ENCODE peak calls at places on chromosomes 6 and 20, in four cellular contexts. One of them, this sample, is unnamed.
A peak's percentile ranks its signal among the peaks of the same experiment; 100 is the strongest.

GRCh38 chr6:73085362-73085975 is 139.8 kb downstream of the KHDC1L start:
- DNase-seq in lower lobe of right lung: no peak
- DNase-seq in A549: no peak
- DNase-seq in heart left ventricle: no peak
- DNase-seq in this sample: no peak

GRCh38 chr6:139909992-139910391 is 535.5 kb upstream of the CITED2 start:
- DNase-seq in lower lobe of right lung: no peak
- DNase-seq in A549: no peak
- DNase-seq in heart left ventricle: no peak
- DNase-seq in this sample: no peak

GRCh38 chr20:24958506-24959385 is 9.7 kb downstream of the CST7 start:
- DNase-seq in lower lobe of right lung: peak; percentile 30
- DNase-seq in A549: no peak
- DNase-seq in heart left ventricle: no peak
- DNase-seq in this sample: no peak

GRCh38 chr6:51028271-51028670 is 209.6 kb downstream of the TFAP2B start:
- DNase-seq in lower lobe of right lung: no peak
- DNase-seq in A549: no peak
- DNase-seq in heart left ventricle: no peak
- DNase-seq in this sample: no peak

GRCh38 chr20:57849126-57849867 is 139.5 kb upstream of the PMEPA1 start:
- DNase-seq in lower lobe of right lung: no peak
- DNase-seq in A549: no peak
- DNase-seq in heart left ventricle: no peak
- DNase-seq in this sample: no peak

GRCh38 chr6:90369651-90370050 is 73.0 kb upstream of the BACH2 start:
- DNase-seq in lower lobe of right lung: no peak
- DNase-seq in A549: no peak
- DNase-seq in heart left ventricle: no peak
- DNase-seq in this sample: no peak

GRCh38 chr6:4698901-4699659 is 77.1 kb upstream of the CDYL start:
- DNase-seq in lower lobe of right lung: no peak
- DNase-seq in A549: no peak
- DNase-seq in heart left ventricle: no peak
- DNase-seq in this sample: no peak

GRCh38 chr20:23085415-23086055 is 589 bp downstream of the CD93 start:
- DNase-seq in lower lobe of right lung: peak; percentile 53
- DNase-seq in A549: no peak
- DNase-seq in heart left ventricle: peak; percentile 69
- DNase-seq in this sample: no peak

GRCh38 chr20:39057911-39058310 is 95.8 kb downstream of the DHX35 start:
- DNase-seq in lower lobe of right lung: no peak
- DNase-seq in A549: no peak
- DNase-seq in heart left ventricle: no peak
- DNase-seq in this sample: no peak

GRCh38 chr20:38201356-38201755 is 36.3 kb upstream of the TGM2 start:
- DNase-seq in lower lobe of right lung: peak; percentile 62
- DNase-seq in A549: peak; percentile 62
- DNase-seq in heart left ventricle: no peak
- DNase-seq in this sample: no peak

GRCh38 chr20:25459916-25460590 is 52.6 kb downstream of the GINS1 start:
- DNase-seq in lower lobe of right lung: no peak
- DNase-seq in A549: no peak
- DNase-seq in heart left ventricle: no peak
- DNase-seq in this sample: no peak

GRCh38 chr6:13471184-13471583 is 16.2 kb downstream of the GFOD1 start:
- DNase-seq in lower lobe of right lung: no peak
- DNase-seq in A549: no peak
- DNase-seq in heart left ventricle: no peak
- DNase-seq in this sample: no peak

GRCh38 chr20:14414560-14414959 is 77.1 kb upstream of the FLRT3 start:
- DNase-seq in lower lobe of right lung: no peak
- DNase-seq in A549: no peak
- DNase-seq in heart left ventricle: no peak
- DNase-seq in this sample: no peak

GRCh38 chr6:35048631-35049083 is 92.5 kb downstream of the TCP11 start:
- DNase-seq in lower lobe of right lung: no peak
- DNase-seq in A549: no peak
- DNase-seq in heart left ventricle: no peak
- DNase-seq in this sample: no peak

GRCh38 chr6:141335476-141335875 is 797.2 kb upstream of the GJE1 start:
- DNase-seq in lower lobe of right lung: no peak
- DNase-seq in A549: no peak
- DNase-seq in heart left ventricle: no peak
- DNase-seq in this sample: no peak

GRCh38 chr6:150196942-150197745 is 54.3 kb downstream of the PPP1R14C start:
- DNase-seq in lower lobe of right lung: no peak
- DNase-seq in A549: no peak
- DNase-seq in heart left ventricle: no peak
- DNase-seq in this sample: no peak

GRCh38 chr6:10626154-10626741 is 68.2 kb downstream of the C6orf52 start:
- DNase-seq in lower lobe of right lung: no peak
- DNase-seq in A549: no peak
- DNase-seq in heart left ventricle: no peak
- DNase-seq in this sample: no peak
- H3K4me3 ChIP-seq in lower lobe of right lung: no peak overlapping the region
- H3K4me3 ChIP-seq in A549: no peak overlapping the region
- H3K4me3 ChIP-seq in heart left ventricle: no peak overlapping the region
- H3K4me3 ChIP-seq in this sample: no peak overlapping the region

GRCh38 chr6:159066479-159066878 is 21.7 kb upstream of the TAGAP start:
- DNase-seq in lower lobe of right lung: no peak
- DNase-seq in A549: no peak
- DNase-seq in heart left ventricle: no peak
- DNase-seq in this sample: no peak
- H3K27ac ChIP-seq in lower lobe of right lung: no peak overlapping the region
- H3K27ac ChIP-seq in A549: no peak overlapping the region
- H3K27ac ChIP-seq in heart left ventricle: no peak overlapping the region
- H3K27ac ChIP-seq in this sample: no peak overlapping the region

DNA sequence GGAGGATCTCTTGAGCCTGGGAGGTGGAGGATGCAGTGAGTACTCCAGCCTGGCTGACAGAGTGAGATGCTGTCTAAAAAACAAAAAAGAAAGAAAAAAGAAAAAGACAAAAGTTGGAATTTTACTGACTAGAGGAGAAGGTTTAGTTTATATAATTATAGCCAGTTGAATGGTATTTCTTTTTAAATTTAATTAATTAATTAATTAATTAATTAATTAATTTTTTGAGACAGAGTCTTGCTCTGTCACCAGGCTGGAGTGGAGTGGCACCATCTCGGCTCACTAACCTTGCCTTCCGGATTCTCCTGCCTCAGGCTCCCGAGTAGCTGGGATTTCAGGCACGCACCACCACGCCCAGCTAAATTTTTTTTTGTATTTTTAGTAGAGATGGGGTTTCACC is 8.7 kb downstream of the DNAH8 start:
- DNase-seq in lower lobe of right lung: no peak
- DNase-seq in A549: no peak
- DNase-seq in heart left ventricle: no peak
- DNase-seq in this sample: no peak
- TF ChIP-seq CTCF in lower lobe of right lung: no peak
- TF ChIP-seq CTCF in A549: no peak
- TF ChIP-seq CTCF in heart left ventricle: no peak
- TF ChIP-seq CTCF in this sample: no peak

GRCh38 chr6:163513003-163513402 is 98.5 kb downstream of the QKI start:
- DNase-seq in lower lobe of right lung: no peak
- DNase-seq in A549: no peak
- DNase-seq in heart left ventricle: no peak
- DNase-seq in this sample: no peak
- H3K4me3 ChIP-seq in lower lobe of right lung: no peak overlapping the region
- H3K4me3 ChIP-seq in A549: no peak overlapping the region
- H3K4me3 ChIP-seq in heart left ventricle: no peak overlapping the region
- H3K4me3 ChIP-seq in this sample: no peak overlapping the region

DNA sequence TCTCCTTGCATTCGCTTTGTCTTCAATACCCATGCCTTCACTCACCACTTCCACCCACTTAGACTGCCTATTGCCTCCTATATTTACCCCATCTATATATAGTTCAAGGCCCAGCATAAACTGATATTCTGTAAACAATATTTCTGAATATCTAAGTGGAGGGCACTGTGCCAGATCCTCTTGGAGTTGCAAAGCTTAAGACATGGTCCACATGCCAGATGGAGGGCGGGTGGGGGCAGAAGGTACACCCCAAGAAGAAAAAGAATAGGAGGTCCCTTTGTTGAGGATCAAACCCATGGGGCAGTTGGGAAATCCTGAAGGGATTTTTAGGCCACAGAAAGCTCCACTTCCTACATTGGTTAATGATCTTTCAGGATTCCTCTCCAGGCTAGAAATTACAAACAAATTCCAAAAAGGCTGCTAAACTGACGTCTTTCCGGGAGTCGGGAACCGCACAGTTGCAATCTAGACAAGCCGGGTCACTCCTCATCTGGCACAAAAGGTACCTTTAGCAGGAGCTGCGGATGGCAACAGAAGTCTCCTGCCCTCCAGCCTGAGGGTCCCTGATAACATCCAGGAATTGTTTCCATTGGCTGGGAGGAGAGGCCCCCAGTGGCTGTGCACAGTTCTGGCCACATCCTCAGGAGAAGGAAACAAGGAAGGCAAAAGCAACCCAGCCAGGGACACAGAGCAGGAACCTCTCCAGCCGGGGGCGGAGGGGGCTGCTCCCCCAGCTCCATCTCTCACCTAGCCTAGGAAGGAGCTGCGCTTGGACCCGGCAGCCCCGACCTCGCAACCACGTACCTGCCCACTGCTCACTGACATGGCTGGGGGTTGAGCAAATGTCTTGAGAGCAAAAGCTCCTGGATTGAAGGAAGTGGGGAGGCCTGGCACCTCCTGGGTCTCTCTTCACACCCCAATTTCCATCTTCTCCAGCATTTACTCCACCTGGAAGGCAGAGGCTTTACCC is 5.9 kb upstream of the LPIN3 start:
- DNase-seq in lower lobe of right lung: no peak
- DNase-seq in A549: no peak
- DNase-seq in heart left ventricle: no peak
- DNase-seq in this sample: no peak
- H3K27ac ChIP-seq in lower lobe of right lung: peak overlapping the region; percentile 34
- H3K27ac ChIP-seq in A549: no peak overlapping the region
- H3K27ac ChIP-seq in heart left ventricle: peak overlapping the region; percentile 82
- H3K27ac ChIP-seq in this sample: no peak overlapping the region

DNA sequence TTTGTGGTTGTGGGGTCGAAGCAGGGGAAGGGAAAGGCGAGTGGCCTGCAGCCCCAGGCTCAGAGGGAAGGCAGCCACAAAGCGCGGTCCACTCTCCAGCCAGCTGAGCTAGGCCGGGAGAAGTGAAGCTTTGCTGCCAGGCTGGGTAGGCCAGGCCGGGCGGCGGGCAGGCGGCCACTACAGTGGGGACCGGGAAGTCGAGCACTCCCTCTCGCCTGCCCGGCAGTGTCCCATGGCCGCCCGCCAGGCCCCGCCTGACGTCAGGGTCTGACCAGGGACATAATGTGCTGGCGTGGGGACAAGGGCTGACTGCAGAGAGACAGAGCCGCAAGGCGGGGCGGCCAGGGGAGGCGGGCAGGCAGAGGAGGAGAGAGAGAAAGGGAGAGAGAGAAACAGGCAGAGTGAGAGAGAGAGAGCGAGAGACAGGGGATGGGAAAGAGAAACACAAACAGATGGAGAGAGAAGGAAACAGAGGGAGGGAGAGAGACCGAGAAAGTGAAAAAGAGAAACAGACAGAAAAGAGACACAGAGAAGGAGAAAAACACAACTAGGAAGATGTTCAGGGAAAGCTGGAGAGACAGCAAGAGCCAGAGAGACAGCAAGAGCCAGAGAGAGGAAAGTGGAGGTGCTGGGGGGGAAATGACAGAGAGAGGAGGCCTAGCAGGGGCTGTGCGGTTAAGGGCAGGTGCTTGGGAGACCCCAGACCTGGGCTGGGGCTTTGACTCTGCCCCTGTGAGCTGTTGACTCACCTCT is 94.5 kb upstream of the PTPN1 start:
- DNase-seq in lower lobe of right lung: peak; percentile 98
- DNase-seq in A549: peak; percentile 39
- DNase-seq in heart left ventricle: peak; percentile 99
- DNase-seq in this sample: peak; percentile 99
- TF ChIP-seq CTCF in lower lobe of right lung: no peak
- TF ChIP-seq CTCF in A549: no peak
- TF ChIP-seq CTCF in heart left ventricle: no peak
- TF ChIP-seq CTCF in this sample: no peak

DNA sequence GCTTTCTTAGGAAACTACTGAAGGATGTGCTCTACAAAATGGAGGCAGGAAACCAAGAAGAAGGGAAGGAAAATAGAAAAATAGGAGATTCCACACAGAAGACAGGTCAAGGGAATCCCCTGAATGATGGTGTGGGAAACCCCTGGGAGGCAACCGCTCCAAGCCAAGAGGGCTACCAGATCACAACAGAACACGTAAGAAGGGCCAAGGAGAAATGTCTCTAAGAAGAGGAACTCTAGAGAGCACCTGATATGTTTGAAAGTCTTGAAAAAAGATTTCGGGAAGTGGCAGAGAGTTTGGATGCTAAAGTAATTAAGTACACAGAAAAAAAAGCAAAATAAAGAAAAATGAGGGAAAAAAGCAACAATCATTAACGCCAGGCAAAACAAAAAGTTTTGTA is 7.1 kb downstream of the KIF13A start:
- DNase-seq in lower lobe of right lung: no peak
- DNase-seq in A549: no peak
- DNase-seq in heart left ventricle: no peak
- DNase-seq in this sample: no peak
- H3K4me3 ChIP-seq in lower lobe of right lung: no peak overlapping the region
- H3K4me3 ChIP-seq in A549: no peak overlapping the region
- H3K4me3 ChIP-seq in heart left ventricle: no peak overlapping the region
- H3K4me3 ChIP-seq in this sample: no peak overlapping the region

DNA sequence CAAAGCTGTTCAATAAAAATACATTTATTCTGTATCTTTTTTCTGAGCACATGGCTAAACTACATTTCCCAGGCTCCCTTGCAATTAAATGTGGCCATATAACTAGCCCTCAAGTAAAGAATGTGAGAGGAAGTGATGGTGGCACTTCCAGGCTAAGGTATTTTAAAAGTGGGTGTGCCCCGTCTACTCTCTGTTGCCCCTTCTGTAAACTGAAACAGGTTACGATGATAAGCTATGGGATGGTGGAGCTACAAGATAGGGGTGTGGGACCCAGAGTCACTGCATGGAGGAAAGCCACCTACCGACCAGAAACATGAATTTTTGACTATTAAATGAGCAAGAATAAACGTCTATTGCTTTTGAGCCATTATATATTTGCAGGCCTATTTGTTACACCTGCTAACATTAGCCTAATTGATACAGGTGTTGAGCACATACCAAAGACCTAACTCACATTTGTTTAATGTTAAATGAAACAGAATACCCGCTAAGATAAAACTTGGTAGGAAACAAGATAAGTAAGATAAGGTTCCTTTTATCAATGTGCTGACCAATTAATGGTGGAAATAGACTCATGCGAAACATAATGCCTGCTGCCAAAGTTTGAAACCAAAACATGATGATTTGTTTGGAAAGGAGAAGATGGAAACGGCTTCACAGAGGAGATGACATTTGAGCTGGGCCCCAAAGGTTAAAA is 3.0 kb downstream of the FYN start:
- DNase-seq in lower lobe of right lung: no peak
- DNase-seq in A549: no peak
- DNase-seq in heart left ventricle: no peak
- DNase-seq in this sample: no peak
- H3K27ac ChIP-seq in lower lobe of right lung: no peak overlapping the region
- H3K27ac ChIP-seq in A549: no peak overlapping the region
- H3K27ac ChIP-seq in heart left ventricle: no peak overlapping the region
- H3K27ac ChIP-seq in this sample: no peak overlapping the region